ENCODE peak calls at places on chromosomes 16 and 17, in five cellular contexts. Q is effector memory CD4-positive, alpha-beta T cell; X is A549; W is fibroblast of lung; T is OCI-LY7. H is an unnamed sample.

GRCh38 chr17:12996357-12996756 is 21.5 kb downstream of the ELAC2 start:
- DNase-seq in Q (no peak), X (no peak), W (no peak), T (no peak), H (no peak)

GRCh38 chr17:14748036-14748715 is 447.3 kb downstream of the HS3ST3B1 start:
- DNase-seq in Q (no peak), X (no peak), W (no peak), T (peak), H (peak)

GRCh38 chr17:40526668-40527067 is 25.2 kb upstream of the TNS4 start:
- DNase-seq in Q (no peak), X (no peak), W (peak), T (no peak), H (no peak)

GRCh38 chr17:42623732-42624596 is 14.5 kb downstream of the TUBG1 start:
- DNase-seq in Q (no peak), X (peak), W (no peak), T (no peak), H (no peak)

GRCh38 chr16:50196736-50197135 is 43.6 kb downstream of the TENT4B start:
- DNase-seq in Q (no peak), X (no peak), W (peak), T (peak), H (no peak)

GRCh38 chr17:73503560-73503959 is 140.7 kb downstream of the SDK2 start:
- DNase-seq in Q (no peak), X (no peak), W (no peak), T (no peak), H (no peak)

GRCh38 chr16:30893744-30894539 is at the start of gene BCL7C:
- DNase-seq in Q (peak), X (peak), W (peak), T (peak), H (peak)

GRCh38 chr17:79003661-79004411 is 5.7 kb downstream of the CANT1 start:
- DNase-seq in Q (no peak), X (no peak), W (no peak), T (no peak), H (no peak)

GRCh38 chr16:50455288-50455845 is 86.6 kb upstream of the BRD7 start:
- DNase-seq in Q (no peak), X (no peak), W (no peak), T (no peak), H (no peak)

GRCh38 chr16:9351440-9351839 is 260.0 kb downstream of the HAPSTR1 start:
- DNase-seq in Q (no peak), X (no peak), W (no peak), T (no peak), H (no peak)

GRCh38 chr16:82311528-82311927 is 141.5 kb upstream of the MPHOSPH6 start:
- DNase-seq in Q (no peak), X (no peak), W (no peak), T (no peak), H (no peak)

GRCh38 chr16:72066747-72067146 is 3.7 kb downstream of the HPR start:
- DNase-seq in Q (no peak), X (peak), W (peak), T (peak), H (no peak)

GRCh38 chr17:37317867-37318266 is 57.9 kb upstream of the C17orf78 start:
- DNase-seq in Q (no peak), X (no peak), W (no peak), T (no peak), H (no peak)

GRCh38 chr17:77609553-77610517 is 348.7 kb upstream of the TNRC6C start:
- DNase-seq in Q (peak), X (no peak), W (peak), T (peak), H (no peak)

GRCh38 chr17:5630434-5630833 is 46.1 kb upstream of the NLRP1 start:
- DNase-seq in Q (no peak), X (no peak), W (no peak), T (no peak), H (peak)

GRCh38 chr17:31274252-31274651 is 22.8 kb downstream of the OMG start:
- DNase-seq in Q (no peak), X (peak), W (peak), T (no peak), H (peak)

GRCh38 chr17:74466111-74466784 is at the start of gene CD300A:
- DNase-seq in Q (no peak), X (no peak), W (no peak), T (peak), H (peak)

GRCh38 chr17:351875-352420 is 659 bp downstream of the RPH3AL start:
- DNase-seq in Q (no peak), X (peak), W (no peak), T (no peak), H (no peak)

GRCh38 chr17:12647023-12647422 is 18.7 kb upstream of the MYOCD start:
- DNase-seq in Q (no peak), X (no peak), W (no peak), T (no peak), H (peak)

GRCh38 chr17:34637548-34638525 is 58.5 kb downstream of the TMEM132E start:
- DNase-seq in Q (peak), X (peak), W (peak), T (peak), H (peak)

GRCh38 chr16:31138621-31139578 is 3.4 kb upstream of the PRSS8 start:
- DNase-seq in Q (no peak), X (peak), W (peak), T (no peak), H (peak)

GRCh38 chr17:72169823-72170222 is 49.0 kb downstream of the SOX9 start:
- DNase-seq in Q (no peak), X (no peak), W (no peak), T (no peak), H (no peak)

GRCh38 chr16:81123092-81123852 is 27.1 kb upstream of the GCSH start:
- DNase-seq in Q (no peak), X (no peak), W (no peak), T (no peak), H (no peak)

GRCh38 chr16:57134982-57135381 is 42.6 kb downstream of the CPNE2 start:
- DNase-seq in Q (no peak), X (no peak), W (no peak), T (peak), H (no peak)

GRCh38 chr17:41919165-41919817 is 540 bp upstream of the ACLY start:
- DNase-seq in Q (no peak), X (no peak), W (no peak), T (no peak), H (peak)

GRCh38 chr16:77856455-77857138 is 68.2 kb downstream of the VAT1L start:
- DNase-seq in Q (no peak), X (no peak), W (no peak), T (no peak), H (no peak)

GRCh38 chr16:29158031-29158430 is 173.2 kb downstream of the LAT start:
- DNase-seq in Q (no peak), X (no peak), W (no peak), T (no peak), H (no peak)

GRCh38 chr16:67198238-67198734 is 645 bp upstream of the ELMO3 start:
- DNase-seq in Q (no peak), X (peak), W (peak), T (peak), H (peak)

GRCh38 chr16:89103156-89103555 is 9.5 kb downstream of the ACSF3 start:
- DNase-seq in Q (no peak), X (no peak), W (no peak), T (no peak), H (no peak)

GRCh38 chr17:35866356-35866950 is 2.2 kb downstream of the HEATR9 start:
- DNase-seq in Q (no peak), X (no peak), W (no peak), T (no peak), H (no peak)

GRCh38 chr17:2068589-2069051 is 13.7 kb downstream of the HIC1 start:
- DNase-seq in Q (no peak), X (no peak), W (no peak), T (peak), H (no peak)

GRCh38 chr17:62720126-62720850 is 87.8 kb downstream of the MARCHF10 start:
- DNase-seq in Q (no peak), X (peak), W (no peak), T (no peak), H (peak)
- H3K27ac ChIP-seq in Q (no peak), X (peak), W (no peak), T (no peak), H (peak)

GRCh38 chr17:7283471-7284216 is 2.1 kb downstream of the SLC2A4 start:
- DNase-seq in Q (no peak), X (no peak), W (no peak), T (no peak), H (no peak)
- H3K27ac ChIP-seq in Q (no peak), X (no peak), W (no peak), T (no peak), H (no peak)

GRCh38 chr16:85267414-85267945 is 155.2 kb upstream of the CIBAR2 start:
- DNase-seq in Q (no peak), X (no peak), W (no peak), T (no peak), H (no peak)
- H3K27ac ChIP-seq in Q (no peak), X (no peak), W (no peak), T (no peak), H (no peak)

GRCh38 chr17:65121916-65122821 is 15.0 kb upstream of the RGS9 start:
- DNase-seq in Q (no peak), X (no peak), W (no peak), T (peak), H (peak)

GRCh38 chr17:65117384-65118035 is 19.7 kb upstream of the RGS9 start:
- DNase-seq in Q (no peak), X (no peak), W (no peak), T (no peak), H (no peak)

GRCh38 chr17:65123757-65124675 is 13.2 kb upstream of the RGS9 start:
- DNase-seq in Q (no peak), X (peak), W (peak), T (no peak), H (no peak)

GRCh38 chr17:65122836-65123756 is 14.1 kb upstream of the RGS9 start:
- DNase-seq in Q (peak), X (peak), W (peak), T (peak), H (peak)

DNA sequence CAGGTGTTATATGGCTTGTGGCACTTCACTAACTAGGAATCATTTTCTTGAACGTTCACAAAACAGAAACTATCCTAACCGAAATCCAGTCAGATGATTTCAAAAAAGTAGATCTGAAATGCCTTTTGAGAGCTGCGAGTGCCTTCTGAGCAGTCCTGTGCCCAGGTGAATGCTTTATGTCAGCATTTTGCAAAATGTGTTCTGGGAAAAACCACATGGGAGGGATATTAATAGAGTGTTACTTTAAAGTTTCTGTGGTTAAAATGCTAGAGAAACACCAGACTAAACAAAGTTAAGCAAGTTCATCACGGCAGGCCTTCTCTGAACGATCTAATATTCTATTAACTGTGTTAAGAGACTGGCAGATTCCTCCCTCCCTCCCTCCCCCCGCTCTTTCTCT is 15.8 kb upstream of the RGS9 start:
- DNase-seq in Q (no peak), X (no peak), W (no peak), T (no peak), H (no peak)
- H3K27ac ChIP-seq in Q (no peak), X (no peak), W (no peak), T (peak), H (no peak)

GRCh38 chr17:81395600-81396277 is 482 bp downstream of the BAHCC1 start:
- DNase-seq in Q (no peak), X (no peak), W (no peak), T (no peak), H (no peak)

GRCh38 chr17:81394377-81394747 is 895 bp upstream of the BAHCC1 start:
- DNase-seq in Q (no peak), X (no peak), W (no peak), T (no peak), H (no peak)

GRCh38 chr17:81396278-81396721 is 1.0 kb downstream of the BAHCC1 start:
- DNase-seq in Q (no peak), X (no peak), W (no peak), T (no peak), H (no peak)

GRCh38 chr17:81393684-81394376 is 1.4 kb upstream of the BAHCC1 start:
- DNase-seq in Q (no peak), X (peak), W (peak), T (peak), H (peak)

DNA sequence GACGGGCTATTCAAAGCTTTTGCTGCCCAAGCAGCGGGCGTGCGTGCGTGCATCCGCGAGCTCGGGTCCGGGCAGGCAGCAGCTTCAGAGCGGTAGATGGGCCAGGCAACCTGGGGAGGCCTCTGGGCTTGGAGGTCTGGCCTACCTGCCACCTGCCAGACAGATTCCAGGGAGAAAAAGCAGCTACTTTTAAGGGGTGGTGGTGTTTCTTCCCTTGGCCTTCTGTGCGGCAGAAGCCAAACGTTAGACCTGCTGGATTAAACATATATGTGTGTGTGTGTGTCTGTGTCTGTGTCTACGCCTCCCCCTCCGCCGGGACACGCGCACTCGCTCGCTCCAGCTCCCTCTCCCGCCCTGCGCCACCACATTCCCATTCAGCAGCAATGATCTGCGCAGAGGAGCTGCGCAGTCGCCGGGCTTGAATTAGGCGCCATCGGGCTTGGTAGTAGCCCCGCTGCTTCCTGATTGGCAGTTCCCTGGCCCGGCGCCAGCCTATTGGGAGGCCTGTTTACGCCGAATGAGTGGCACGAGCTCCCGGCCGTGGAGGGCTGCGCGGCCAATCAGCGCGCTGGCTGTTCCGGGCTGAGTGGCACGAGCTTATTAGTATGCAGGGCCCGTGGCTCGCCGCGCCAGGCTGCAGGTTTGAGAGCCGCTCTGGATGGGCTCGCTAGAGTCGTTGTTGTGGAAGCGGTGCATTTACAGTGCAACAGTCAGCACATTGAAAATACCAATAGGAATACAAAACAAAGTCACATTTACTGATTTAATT is at the start of gene BAHCC1:
- DNase-seq in Q (peak), X (peak), W (peak), T (peak), H (peak)
- H3K27ac ChIP-seq in Q (no peak), X (peak), W (peak), T (peak), H (peak)

GRCh38 chr17:81082177-81083073 is 47.5 kb downstream of the BAIAP2 start:
- DNase-seq in Q (no peak), X (no peak), W (no peak), T (no peak), H (no peak)
- H3K27ac ChIP-seq in Q (no peak), X (no peak), W (no peak), T (no peak), H (no peak)

GRCh38 chr16:70422543-70422942 is 16.4 kb downstream of the ST3GAL2 start:
- DNase-seq in Q (no peak), X (no peak), W (no peak), T (no peak), H (peak)
- H3K27ac ChIP-seq in Q (no peak), X (peak), W (no peak), T (peak), H (no peak)

GRCh38 chr17:17496189-17497064 is at the start of gene RASD1:
- DNase-seq in Q (peak), X (peak), W (peak), T (peak), H (peak)

GRCh38 chr17:17493249-17493985 is 2.8 kb downstream of the RASD1 start:
- DNase-seq in Q (no peak), X (no peak), W (no peak), T (no peak), H (no peak)

GRCh38 chr17:17495448-17496188 is 577 bp downstream of the RASD1 start:
- DNase-seq in Q (no peak), X (no peak), W (peak), T (no peak), H (no peak)

GRCh38 chr17:17493986-17494466 is 2.2 kb downstream of the RASD1 start:
- DNase-seq in Q (no peak), X (no peak), W (no peak), T (no peak), H (no peak)

GRCh38 chr17:17494499-17495447 is 1.4 kb downstream of the RASD1 start:
- DNase-seq in Q (no peak), X (no peak), W (peak), T (no peak), H (peak)
- H3K27ac ChIP-seq in Q (no peak), X (no peak), W (no peak), T (no peak), H (no peak)

GRCh38 chr16:4064950-4065352 is 51.3 kb downstream of the ADCY9 start:
- DNase-seq in Q (no peak), X (no peak), W (no peak), T (no peak), H (no peak)

GRCh38 chr16:4070936-4071335 is 45.3 kb downstream of the ADCY9 start:
- DNase-seq in Q (no peak), X (no peak), W (no peak), T (no peak), H (no peak)

GRCh38 chr16:4071686-4072561 is 44.3 kb downstream of the ADCY9 start:
- DNase-seq in Q (no peak), X (no peak), W (no peak), T (no peak), H (no peak)

GRCh38 chr16:4062212-4062802 is 53.9 kb downstream of the ADCY9 start:
- DNase-seq in Q (no peak), X (no peak), W (no peak), T (no peak), H (no peak)

GRCh38 chr16:4067262-4068001 is 48.8 kb downstream of the ADCY9 start:
- DNase-seq in Q (no peak), X (no peak), W (no peak), T (no peak), H (no peak)
- H3K27ac ChIP-seq in Q (no peak), X (peak), W (no peak), T (no peak), H (no peak)

GRCh38 chr17:7838291-7839075 is 4.5 kb downstream of the KDM6B start:
- DNase-seq in Q (no peak), X (peak), W (peak), T (peak), H (peak)
- H3K27ac ChIP-seq in Q (peak), X (peak), W (peak), T (peak), H (peak)